ENCODE peak calls at places on chromosomes 2 and 18, in seven cellular contexts. Q, M, O, P, F, J and C are unnamed samples.
A peak's percentile ranks its signal among the peaks of the same experiment; 100 is the strongest.

GRCh38 chr2:72036173-72036545 is 111.5 kb downstream of the CYP26B1 start:
- DNase-seq in M (no peak), J (no peak), Q (no peak), F (no peak), P (peak; percentile 2), O (no peak), C (no peak)

GRCh38 chr2:79327460-79327859 is 167.9 kb upstream of the REG3A start:
- DNase-seq in F (no peak), J (no peak), M (no peak), O (no peak), P (peak; percentile 8), Q (no peak), C (no peak)

GRCh38 chr2:53033416-53033815 is 734.2 kb upstream of the CHAC2 start:
- DNase-seq in M (no peak), O (no peak), F (no peak), Q (no peak), J (no peak), P (no peak), C (no peak)

GRCh38 chr2:9385841-9386240 is 37.5 kb downstream of the ITGB1BP1 start:
- DNase-seq in J (no peak), M (no peak), P (no peak), Q (no peak), O (no peak), F (no peak), C (no peak)

GRCh38 chr2:162297925-162298552 is 20.4 kb downstream of the IFIH1 start:
- DNase-seq in Q (no peak), P (peak; percentile 32), M (peak; percentile 35), F (no peak), J (peak; percentile 83), O (no peak), C (no peak)

GRCh38 chr18:51666717-51667320 is 469.3 kb upstream of the MEX3C start:
- DNase-seq in Q (no peak), F (no peak), P (peak; percentile 58), M (no peak), J (no peak), O (no peak), C (no peak)

GRCh38 chr2:190696792-190697398 is 48.0 kb downstream of the NAB1 start:
- DNase-seq in O (no peak), M (no peak), J (peak; percentile 46), P (no peak), Q (no peak), F (no peak), C (no peak)

GRCh38 chr2:23489471-23490400 is 104.8 kb downstream of the KLHL29 start:
- DNase-seq in P (no peak), J (no peak), Q (no peak), F (no peak), M (no peak), O (no peak), C (no peak)

GRCh38 chr2:28398101-28398834 is 5.6 kb downstream of the FOSL2 start:
- DNase-seq in P (no peak), O (no peak), Q (no peak), F (no peak), J (no peak), M (no peak), C (no peak)

GRCh38 chr2:98664323-98664722 is 55.9 kb downstream of the UNC50 start:
- DNase-seq in F (no peak), J (no peak), P (no peak), M (no peak), Q (no peak), O (no peak), C (no peak)

GRCh38 chr2:239412914-239413603 is 12.2 kb upstream of the HDAC4 start:
- DNase-seq in M (no peak), P (no peak), J (no peak), Q (no peak), F (no peak), O (no peak), C (no peak)

GRCh38 chr2:198700330-198700729 is 757.4 kb downstream of the SATB2 start:
- DNase-seq in F (no peak), P (no peak), J (no peak), M (no peak), Q (no peak), O (no peak), C (no peak)

GRCh38 chr2:219381448-219381847 is 6.3 kb downstream of the DNPEP start:
- DNase-seq in P (no peak), O (no peak), M (peak; percentile 20), Q (no peak), F (no peak), J (no peak), C (no peak)

GRCh38 chr2:9308186-9308955 is 101.8 kb downstream of the ASAP2 start:
- DNase-seq in J (no peak), O (no peak), M (no peak), F (no peak), Q (no peak), P (no peak), C (no peak)

GRCh38 chr2:1548910-1549673 is 135.8 kb downstream of the TPO start:
- DNase-seq in F (no peak), J (no peak), P (no peak), Q (no peak), O (no peak), M (no peak), C (no peak)

GRCh38 chr18:10051877-10052631 is 138.2 kb downstream of the VAPA start:
- DNase-seq in O (no peak), P (no peak), J (peak; percentile 20), Q (no peak), F (no peak), M (no peak), C (no peak)

GRCh38 chr18:49368161-49368875 is 92.1 kb downstream of the DYM start:
- DNase-seq in O (no peak), P (no peak), J (no peak), Q (no peak), M (no peak), F (no peak), C (no peak)

GRCh38 chr2:219218279-219219112 is at the start of gene ABCB6:
- DNase-seq in Q (no peak), P (peak; percentile 98), M (peak; percentile 82), O (peak; percentile 94), F (peak; percentile 63), J (peak; percentile 93), C (peak; percentile 98)

GRCh38 chr18:21740474-21740723 is 193 bp upstream of the MIB1 start:
- DNase-seq in O (peak; percentile 86), J (peak; percentile 92), Q (peak; percentile 90), F (no peak), P (no peak), M (peak; percentile 96), C (peak; percentile 79)

GRCh38 chr2:86028763-86029381 is 76.8 kb downstream of the POLR1A start:
- DNase-seq in J (no peak), M (no peak), Q (no peak), P (no peak), O (no peak), F (no peak), C (no peak)

GRCh38 chr2:72924353-72925240 is 7.3 kb downstream of the EMX1 start:
- DNase-seq in P (peak; percentile 60), O (no peak), Q (no peak), M (no peak), J (no peak), F (no peak), C (peak; percentile 51)

GRCh38 chr2:135299656-135300244 is 231.3 kb downstream of the ZRANB3 start:
- DNase-seq in M (no peak), F (peak; percentile 5), Q (no peak), J (no peak), O (peak; percentile 36), P (no peak), C (no peak)

GRCh38 chr2:217852812-217853211 is 150.0 kb downstream of the TNS1 start:
- DNase-seq in P (no peak), Q (no peak), O (no peak), M (no peak), J (no peak), F (no peak), C (no peak)

GRCh38 chr2:217851191-217852020 is 151.4 kb downstream of the TNS1 start:
- DNase-seq in Q (no peak), J (no peak), F (no peak), M (no peak), O (no peak), P (peak; percentile 69), C (no peak)

GRCh38 chr2:217853961-217854360 is 148.8 kb downstream of the TNS1 start:
- DNase-seq in F (no peak), P (no peak), J (no peak), Q (no peak), O (no peak), M (no peak), C (no peak)

GRCh38 chr2:217854684-217855083 is 148.1 kb downstream of the TNS1 start:
- DNase-seq in Q (no peak), P (no peak), M (no peak), F (no peak), J (no peak), O (no peak), C (no peak)

GRCh38 chr2:217853301-217853881 is 149.4 kb downstream of the TNS1 start:
- DNase-seq in Q (no peak), J (no peak), F (no peak), P (no peak), M (no peak), O (no peak), C (no peak)
- TF ChIP-seq POLR2AphosphoS5 in Q (no peak), J (no peak), F (no peak), P (no peak), M (no peak), O (no peak), C (no peak)

DNA sequence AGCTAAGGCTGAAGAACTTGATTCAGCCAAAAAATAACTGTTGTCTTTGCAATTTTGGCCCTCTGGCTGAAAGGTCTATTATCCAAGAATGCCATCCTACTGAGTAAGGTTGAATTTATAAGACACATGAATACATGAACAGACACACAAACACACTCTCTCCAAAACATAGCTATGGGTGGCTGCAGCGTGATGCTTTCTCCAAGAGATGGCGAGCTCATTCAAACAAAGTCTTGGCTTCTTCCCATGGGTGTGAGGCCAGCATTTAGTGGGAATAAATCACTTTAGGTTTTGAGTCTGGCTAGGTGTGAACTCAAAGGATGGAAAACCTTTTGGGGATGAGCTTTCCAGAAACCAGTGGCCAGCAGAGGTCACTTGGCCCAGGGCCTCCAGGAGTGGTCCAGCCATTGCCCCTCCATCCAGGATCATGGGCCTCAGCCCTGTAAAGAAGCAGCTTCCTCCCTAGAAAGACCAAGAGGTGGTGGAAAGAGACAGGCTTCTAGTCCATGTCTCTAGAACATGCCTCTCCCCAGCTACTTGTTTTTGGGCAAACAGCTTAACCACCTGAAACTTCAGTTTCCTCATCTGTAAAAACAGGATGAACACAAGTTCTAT is 11.0 kb upstream of the OSR1 start:
- DNase-seq in Q (no peak), J (peak; percentile 23), P (no peak), M (no peak), O (no peak), F (no peak), C (no peak)
- TF ChIP-seq TAF1 in Q (no peak), J (no peak), P (no peak), M (no peak), O (no peak), F (no peak), C (no peak)

DNA sequence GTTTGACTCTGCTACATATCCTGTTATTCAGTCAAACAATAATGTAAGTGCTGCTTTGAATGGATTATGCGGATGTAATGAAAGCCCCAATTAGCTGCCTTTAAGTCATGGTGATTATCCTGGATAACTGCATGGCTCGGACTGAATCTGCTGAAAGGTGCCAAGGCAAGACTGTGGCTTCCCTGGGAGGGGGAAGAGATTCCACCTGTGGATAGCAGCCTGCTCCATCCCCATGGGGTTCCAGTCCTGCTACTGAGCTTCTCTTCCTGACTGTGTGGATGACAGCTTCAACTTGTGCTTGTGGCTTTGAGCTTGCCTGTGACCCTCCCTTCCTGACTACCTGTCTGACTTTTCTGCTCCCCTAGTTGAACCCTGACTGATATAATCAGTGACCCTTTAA is 540.0 kb upstream of the GYPC start:
- DNase-seq in J (no peak), M (no peak), F (no peak), Q (peak; percentile 5), P (no peak), O (no peak), C (no peak)
- TF ChIP-seq POLR2AphosphoS5 in J (no peak), M (no peak), F (no peak), Q (no peak), P (no peak), O (no peak), C (no peak)

GRCh38 chr2:19029655-19030054 is 328.8 kb downstream of the OSR1 start:
- DNase-seq in O (no peak), F (no peak), P (no peak), J (no peak), Q (no peak), M (no peak), C (no peak)
- TF ChIP-seq TAF1 in O (no peak), F (no peak), P (no peak), J (no peak), Q (no peak), M (no peak), C (no peak)